ENCODE peak calls at places on chromosomes 16 and 17, in seven cellular contexts. Q, P, W, H, J, N and E are unnamed samples.

GRCh38 chr17:31674305-31674704 is 184.7 kb downstream of the COPRS start:
- DNase-seq in J (no peak), Q (no peak), W (no peak), H (no peak), P (no peak), N (peak; percentile 50), E (no peak)

GRCh38 chr17:17398188-17398927 is 78.4 kb upstream of the MED9 start:
- DNase-seq in H (no peak), P (no peak), W (peak; percentile 36), J (no peak), Q (no peak), N (peak; percentile 34), E (no peak)

GRCh38 chr16:67542464-67542863 is 13.8 kb downstream of the RIPOR1 start:
- DNase-seq in H (no peak), N (peak; percentile 66), J (no peak), W (no peak), P (no peak), Q (no peak), E (no peak)

GRCh38 chr17:66673668-66674276 is 161.1 kb upstream of the CACNG5 start:
- DNase-seq in W (peak; percentile 24), Q (peak; percentile 56), H (peak; percentile 58), P (no peak), J (no peak), N (peak; percentile 72), E (no peak)

GRCh38 chr17:77476920-77477805 is 336.4 kb downstream of the SEC14L1 start:
- DNase-seq in H (peak; percentile 46), J (peak; percentile 86), Q (peak; percentile 33), N (peak; percentile 98), W (peak; percentile 68), P (no peak), E (no peak)

GRCh38 chr17:82424001-82424862 is 5.8 kb upstream of the OGFOD3 start:
- DNase-seq in H (no peak), Q (no peak), P (no peak), J (no peak), N (peak; percentile 32), W (peak; percentile 50), E (no peak)

GRCh38 chr17:57186231-57187019 is 69.9 kb upstream of the MSI2 start:
- DNase-seq in N (no peak), H (no peak), P (no peak), Q (no peak), J (no peak), W (no peak), E (no peak)

GRCh38 chr17:7750321-7750821 is 32.8 kb downstream of the DNAH2 start:
- DNase-seq in H (no peak), W (no peak), P (no peak), J (no peak), Q (no peak), N (peak; percentile 89), E (no peak)

GRCh38 chr17:35448214-35448898 is at the start of gene SLFN13:
- DNase-seq in J (no peak), W (peak; percentile 31), N (peak; percentile 64), H (peak; percentile 74), Q (peak; percentile 48), P (peak; percentile 71), E (peak; percentile 68)

DNA sequence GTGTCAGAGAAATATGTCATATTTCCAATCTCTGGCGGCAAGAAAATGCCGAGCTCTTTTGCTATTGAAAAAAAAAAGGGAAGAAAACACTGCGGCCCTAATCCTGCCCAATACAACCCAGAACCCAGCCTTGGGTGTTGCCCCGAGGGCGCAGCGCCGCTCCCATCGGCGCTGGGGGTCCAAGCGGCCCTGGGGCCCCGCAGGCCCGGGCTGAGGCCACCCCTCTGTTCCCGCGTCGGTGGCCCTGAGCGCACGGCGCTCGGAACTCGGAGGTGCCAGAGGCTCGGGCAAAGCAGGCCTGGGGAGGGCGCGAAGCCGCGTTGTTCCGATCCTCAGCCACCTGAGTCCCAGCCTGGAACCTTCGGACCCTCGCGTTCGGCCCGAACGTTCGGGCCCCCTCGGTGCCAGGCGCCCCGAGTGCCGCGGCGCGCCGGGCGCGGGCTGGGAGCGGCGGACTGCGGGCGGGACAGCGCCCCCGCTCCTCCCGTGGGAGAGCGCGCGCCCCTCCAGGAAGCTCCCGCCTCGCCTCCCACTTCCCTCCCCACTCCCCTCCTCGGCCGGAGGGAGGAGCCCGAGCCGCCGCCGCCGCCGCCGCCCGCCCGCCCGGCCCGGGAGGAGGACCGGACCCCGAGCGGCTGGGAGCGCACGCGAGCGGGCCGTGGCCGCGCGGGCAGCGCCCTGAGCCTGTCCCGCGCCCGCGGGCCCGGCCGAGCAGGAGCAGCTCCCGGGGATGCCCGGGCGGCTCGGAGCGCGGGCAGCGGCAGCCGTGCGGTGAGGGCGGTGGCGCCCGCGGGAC is at the start of gene CPNE2:
- DNase-seq in Q (peak; percentile 63), W (no peak), H (peak; percentile 70), P (no peak), N (peak; percentile 34), J (no peak), E (no peak)
- TF ChIP-seq CTCF in Q (no peak), W (no peak), H (peak; percentile 12), P (no peak), N (peak; percentile 15), J (no peak), E (no peak)

DNA sequence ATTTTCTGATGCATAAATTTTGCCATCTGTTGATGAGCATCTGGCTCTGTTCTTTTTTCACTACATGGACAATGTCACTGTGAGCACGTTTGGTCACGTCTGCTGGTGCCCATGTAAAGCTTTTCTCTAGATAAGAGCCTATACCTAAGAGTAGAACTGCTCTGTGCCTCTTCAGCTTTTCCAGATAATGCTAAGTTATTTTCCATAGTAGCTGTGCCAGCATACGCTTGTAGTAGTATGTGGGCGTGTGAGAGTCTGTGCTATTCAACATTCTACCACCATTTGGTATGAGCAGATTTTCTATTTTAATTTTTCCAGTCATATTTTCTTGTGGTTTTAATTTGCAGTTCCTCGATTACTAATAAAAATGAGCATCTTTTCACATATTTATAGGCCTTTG is 33.2 kb downstream of the VPS35L start:
- DNase-seq in J (no peak), P (no peak), H (no peak), W (no peak), Q (no peak), N (no peak), E (no peak)
- TF ChIP-seq CTCF in J (no peak), P (no peak), H (no peak), W (no peak), Q (no peak), N (no peak), E (no peak)

GRCh38 chr16:73216932-73217331 is 169.0 kb upstream of the ZFHX3 start:
- DNase-seq in Q (no peak), J (no peak), W (no peak), H (no peak), N (peak; percentile 44), P (no peak), E (no peak)

GRCh38 chr16:73219176-73219575 is 171.2 kb upstream of the ZFHX3 start:
- DNase-seq in N (no peak), Q (no peak), W (no peak), J (no peak), P (no peak), H (no peak), E (no peak)

GRCh38 chr16:73214825-73215481 is 167.0 kb upstream of the ZFHX3 start:
- DNase-seq in J (no peak), W (no peak), P (no peak), Q (no peak), N (peak; percentile 93), H (no peak), E (no peak)

GRCh38 chr16:73215482-73216377 is 167.8 kb upstream of the ZFHX3 start:
- DNase-seq in J (no peak), H (no peak), Q (no peak), N (peak; percentile 83), W (no peak), P (no peak), E (no peak)

GRCh38 chr16:73217654-73218053 is 169.7 kb upstream of the ZFHX3 start:
- DNase-seq in N (no peak), W (no peak), P (no peak), H (no peak), Q (no peak), J (no peak), E (no peak)
- TF ChIP-seq CTCF in N (peak; percentile 21), W (no peak), P (peak; percentile 22), H (no peak), Q (peak; percentile 65), J (no peak), E (peak; percentile 14)

DNA sequence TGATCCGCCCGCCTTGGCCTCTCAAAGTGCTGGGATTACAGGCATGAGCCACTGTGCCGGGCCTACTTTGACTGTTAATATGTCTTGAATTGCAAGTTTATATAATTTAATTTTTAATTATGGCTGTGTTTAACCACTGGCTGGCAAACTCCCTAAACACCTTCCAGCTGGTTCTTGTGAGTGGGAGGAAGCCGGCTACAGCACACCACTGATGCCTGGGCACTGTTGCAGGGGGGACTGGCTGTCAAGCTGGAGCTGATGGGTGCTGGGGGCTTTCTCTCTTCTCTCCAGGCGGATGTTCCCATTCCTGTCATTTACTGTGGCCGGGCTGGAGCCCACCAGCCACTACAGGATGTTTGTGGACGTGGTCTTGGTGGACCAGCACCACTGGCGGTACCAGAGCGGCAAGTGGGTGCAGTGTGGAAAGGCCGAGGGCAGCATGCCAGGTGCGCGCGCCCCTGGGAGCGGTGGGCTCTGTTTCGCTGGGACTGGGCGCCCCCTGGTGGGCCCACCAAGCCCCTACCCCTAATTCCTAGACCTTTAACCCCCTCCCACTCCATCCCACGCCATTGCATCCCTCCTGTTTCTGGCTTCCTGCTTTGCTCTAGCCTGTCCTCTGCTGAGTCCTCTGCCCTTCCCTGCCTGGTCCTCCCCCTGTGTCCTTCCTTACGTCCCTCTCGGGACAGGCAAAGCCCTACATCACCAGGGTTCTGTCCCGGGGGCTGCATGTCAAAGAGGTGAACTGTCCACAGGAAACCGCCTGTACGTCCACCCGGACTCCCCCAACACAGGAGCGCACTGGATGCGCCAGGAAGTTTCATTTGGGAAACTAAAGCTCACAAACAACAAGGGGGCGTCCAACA is 9.5 kb downstream of the TBX21 start:
- DNase-seq in W (no peak), P (no peak), N (no peak), H (no peak), J (no peak), Q (peak; percentile 77), E (no peak)
- TF ChIP-seq CTCF in W (no peak), P (no peak), N (peak; percentile 36), H (peak; percentile 10), J (no peak), Q (peak; percentile 88), E (peak; percentile 57)